ENCODE peak calls at places on chromosomes 11 and 22, in five cellular contexts. I is sigmoid colon, V is GM23338, J is GM12878, N is HCT116. W is an unnamed sample.

GRCh38 chr11:116733959-116734517 is 38.7 kb downstream of the BUD13 start:
- DNase-seq in I (no peak), J (no peak), V (no peak), N (no peak), W (no peak)

GRCh38 chr11:124839051-124839971 is 25.9 kb upstream of the ROBO3 start:
- DNase-seq in N (no peak), I (no peak), V (peak), J (no peak), W (no peak)

GRCh38 chr11:71265559-71266092 is 13.2 kb upstream of the SHANK2 start:
- DNase-seq in N (no peak), I (peak), J (no peak), V (no peak), W (no peak)

GRCh38 chr22:37162221-37163095 is 12.7 kb upstream of the IL2RB start:
- DNase-seq in N (no peak), V (no peak), J (peak), I (no peak), W (no peak)

GRCh38 chr22:19066531-19067271 is 55.5 kb downstream of the DGCR2 start:
- DNase-seq in N (no peak), I (peak), J (no peak), V (no peak), W (no peak)

GRCh38 chr22:43707650-43708049 is 104.5 kb downstream of the EFCAB6 start:
- DNase-seq in N (peak), V (no peak), J (no peak), I (no peak), W (no peak)

GRCh38 chr11:29713831-29714320 is 303.0 kb downstream of the KCNA4 start:
- DNase-seq in I (no peak), V (no peak), J (no peak), N (no peak), W (no peak)

GRCh38 chr11:9320047-9320446 is 5.7 kb upstream of the TMEM41B start:
- DNase-seq in V (no peak), N (no peak), J (no peak), I (no peak), W (no peak)

GRCh38 chr11:65988791-65989592 is 13.0 kb downstream of the EIF1AD start:
- DNase-seq in N (peak), J (peak), V (peak), I (peak), W (peak)

GRCh38 chr11:112113539-112114457 is 27.1 kb downstream of the SDHD start:
- DNase-seq in V (peak), I (no peak), J (no peak), N (peak), W (no peak)

GRCh38 chr22:26450453-26451185 is 21.6 kb downstream of the ASPHD2 start:
- DNase-seq in N (no peak), J (no peak), V (no peak), I (peak), W (no peak)

GRCh38 chr11:134244593-134244992 is 8.6 kb downstream of the THYN1 start:
- DNase-seq in V (peak), I (no peak), J (no peak), N (no peak), W (no peak)

GRCh38 chr11:93329936-93330445 is 551 bp upstream of the DEUP1 start:
- DNase-seq in J (no peak), N (no peak), I (no peak), V (peak), W (no peak)

GRCh38 chr11:119747868-119748660 is 19.1 kb upstream of the NECTIN1 start:
- DNase-seq in N (no peak), I (peak), J (no peak), V (no peak), W (no peak)

GRCh38 chr11:27217496-27217895 is 145.5 kb downstream of the CCDC34 start:
- DNase-seq in V (no peak), I (no peak), J (no peak), N (no peak), W (no peak)

GRCh38 chr11:35239476-35240075 is 100.6 kb downstream of the CD44 start:
- DNase-seq in I (no peak), J (no peak), V (no peak), N (no peak), W (no peak)

GRCh38 chr11:10762185-10762584 is 11.1 kb downstream of the CTR9 start:
- DNase-seq in J (peak), N (no peak), V (no peak), I (no peak), W (no peak)

GRCh38 chr11:2399488-2400068 is 972 bp upstream of the TSSC4 start:
- DNase-seq in J (no peak), V (peak), N (no peak), I (no peak), W (no peak)

GRCh38 chr22:39623603-39624500 is 53.3 kb downstream of the CACNA1I start:
- DNase-seq in N (no peak), I (no peak), V (no peak), J (no peak), W (no peak)

GRCh38 chr22:41951898-41952474 is at the start of gene SMIM45:
- DNase-seq in I (no peak), J (no peak), N (no peak), V (peak), W (no peak)

GRCh38 chr22:32142600-32142999 is 16.5 kb downstream of the C22orf42 start:
- DNase-seq in V (no peak), N (no peak), I (no peak), J (no peak), W (no peak)

GRCh38 chr11:128956401-128957203 is 13.9 kb upstream of the TP53AIP1 start:
- DNase-seq in V (peak), J (peak), I (no peak), N (peak), W (peak)

GRCh38 chr11:48013269-48013901 is 33.0 kb downstream of the PTPRJ start:
- DNase-seq in V (no peak), I (peak), J (no peak), N (no peak), W (no peak)

GRCh38 chr11:131859811-131860210 is 489.4 kb downstream of the NTM start:
- DNase-seq in N (no peak), V (no peak), J (no peak), I (no peak), W (no peak)

GRCh38 chr11:47672283-47672730 is 29.9 kb upstream of the MTCH2 start:
- DNase-seq in V (no peak), J (no peak), N (no peak), I (no peak), W (no peak)

GRCh38 chr11:112728288-112728687 is 232.9 kb upstream of the NCAM1 start:
- DNase-seq in I (no peak), J (no peak), N (no peak), V (no peak), W (no peak)

GRCh38 chr11:62611705-62612365 is 740 bp downstream of the EML3 start:
- DNase-seq in J (no peak), I (peak), V (peak), N (no peak), W (no peak)

GRCh38 chr11:19368726-19369364 is 128.1 kb upstream of the E2F8 start:
- DNase-seq in V (no peak), I (no peak), N (no peak), J (no peak), W (no peak)

GRCh38 chr11:19370100-19370861 is 129.5 kb upstream of the E2F8 start:
- DNase-seq in V (no peak), J (no peak), N (no peak), I (peak), W (no peak)

GRCh38 chr11:19372381-19372780 is 131.6 kb upstream of the E2F8 start:
- DNase-seq in V (no peak), J (no peak), N (no peak), I (no peak), W (no peak)

GRCh38 chr11:19365743-19366410 is 125.1 kb upstream of the E2F8 start:
- DNase-seq in I (no peak), N (no peak), J (no peak), V (no peak), W (no peak)

GRCh38 chr11:19367051-19367709 is 126.4 kb upstream of the E2F8 start:
- DNase-seq in I (no peak), N (no peak), J (no peak), V (no peak), W (no peak)
- TF ChIP-seq POLR2AphosphoS5 in I (no peak), N (no peak), J (no peak), V (no peak), W (no peak)

DNA sequence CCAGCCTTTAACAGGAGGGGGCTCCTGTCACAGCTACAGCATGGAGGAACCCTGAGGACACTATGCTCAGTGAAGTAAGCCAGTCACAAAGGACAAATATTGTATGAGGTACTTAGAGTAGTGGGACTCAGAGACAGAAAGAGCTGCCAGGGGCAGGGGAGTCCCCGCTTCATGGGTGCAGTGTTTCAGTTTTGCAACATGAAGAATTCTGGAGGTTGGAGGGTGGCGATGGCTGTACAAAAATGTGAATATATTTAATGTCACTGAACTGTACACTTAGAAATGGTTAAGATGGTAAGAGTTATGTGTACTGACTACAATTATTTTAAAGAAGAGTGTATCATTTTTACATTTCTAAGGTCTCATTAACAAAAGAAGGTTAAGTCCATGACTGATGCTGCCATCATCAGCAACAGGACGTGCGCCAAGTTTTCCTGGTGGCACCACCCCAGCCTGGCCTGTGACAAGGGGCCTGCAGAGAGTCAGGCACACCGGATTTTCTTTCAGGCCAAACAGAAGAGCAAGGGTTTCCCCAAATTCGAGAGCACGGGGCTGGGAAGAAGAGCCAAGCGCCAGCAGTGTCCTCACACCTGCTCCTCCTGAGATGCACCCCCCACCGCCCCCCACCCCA is 22.1 kb downstream of the YPEL1 start:
- DNase-seq in I (no peak), V (no peak), J (peak), N (no peak), W (no peak)
- H3K4me3 ChIP-seq in I (peak), V (no peak), J (no peak), N (no peak), W (no peak)

DNA sequence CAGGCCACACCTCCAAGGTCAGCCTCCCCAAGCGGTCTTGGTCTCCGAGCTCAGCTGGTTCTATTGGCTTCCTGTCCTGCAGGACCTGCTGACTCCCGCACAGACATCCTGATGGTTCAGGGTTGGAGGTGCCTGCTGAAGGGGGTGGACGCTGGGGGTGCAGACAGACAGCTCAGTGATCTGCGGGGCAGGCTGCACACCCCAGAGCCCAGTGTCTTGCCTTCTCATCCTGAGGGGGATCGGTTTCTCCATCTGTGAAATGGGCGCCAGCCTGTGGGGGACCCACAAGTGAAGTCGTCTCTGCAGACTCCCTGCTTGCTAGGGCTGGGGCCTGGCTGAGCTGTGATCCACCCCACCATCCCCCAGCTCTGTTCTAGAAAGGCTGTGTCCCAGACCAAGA is 13.8 kb downstream of the FLRT1 start:
- DNase-seq in N (no peak), J (no peak), V (no peak), I (no peak), W (no peak)
- H3K27ac ChIP-seq in N (no peak), J (no peak), V (no peak), I (no peak), W (no peak)

GRCh38 chr11:64358907-64359711 is at the start of gene RPS6KA4:
- DNase-seq in V (peak), I (no peak), N (no peak), J (no peak), W (no peak)
- TF ChIP-seq POLR2AphosphoS5 in V (peak), I (peak), N (peak), J (peak), W (peak)

GRCh38 chr22:23511627-23512347 is 68.3 kb downstream of the IGLL1 start:
- DNase-seq in N (no peak), I (peak), V (no peak), J (no peak), W (no peak)
- H3K4me3 ChIP-seq in N (no peak), I (no peak), V (no peak), J (no peak), W (no peak)

GRCh38 chr11:13664351-13664750 is 4.1 kb upstream of the FAR1 start:
- DNase-seq in I (no peak), V (no peak), J (no peak), N (no peak), W (no peak)
- H3K27ac ChIP-seq in I (no peak), V (no peak), J (no peak), N (no peak), W (no peak)

GRCh38 chr11:69328231-69328630 is 34.3 kb downstream of the MYEOV start:
- DNase-seq in V (no peak), N (no peak), J (no peak), I (peak), W (no peak)
- TF ChIP-seq POLR2AphosphoS5 in V (no peak), N (no peak), J (no peak), I (no peak), W (no peak)

GRCh38 chr11:114091791-114092397 is 32.4 kb downstream of the ZBTB16 start:
- DNase-seq in I (peak), V (no peak), J (no peak), N (no peak), W (no peak)
- H3K4me3 ChIP-seq in I (no peak), V (no peak), J (no peak), N (no peak), W (no peak)